ENCODE peak calls at places on chromosome 3, in seven cellular contexts. Y is stimulated activated CD4-positive, alpha-beta T cell treated with anti-CD3 and anti-CD28 coated beads, TNF-alpha, amount 100 ng/mL, for 4 hours; G is ureter; T is kidney epithelial cell; O is activated naive CD4-positive, alpha-beta T cell treated with anti-CD3 and anti-CD28 coated beads, Interleukin-2, amount 10 ng/mL, durations not matched to agents 7 days and 5 days; N is chondrocyte; L is endothelial cell. K is an unnamed sample.

GRCh38 chr3:186915808-186916796 is 14.2 kb upstream of the ST6GAL1 start:
- DNase-seq in N (no peak), T (no peak), Y (no peak), O (peak; percentile 33), L (no peak), G (no peak), K (no peak)

GRCh38 chr3:29335438-29335837 is 54.6 kb downstream of the RBMS3 start:
- DNase-seq in Y (no peak), O (no peak), N (peak; percentile 64), L (peak; percentile 15), T (peak; percentile 95), G (peak; percentile 78), K (peak; percentile 69)

GRCh38 chr3:46693897-46694235 is 387 bp upstream of the ALS2CL start:
- DNase-seq in G (no peak), T (no peak), Y (no peak), L (no peak), N (no peak), O (no peak), K (no peak)

GRCh38 chr3:72079369-72079872 is 294.5 kb upstream of the PROK2 start:
- DNase-seq in G (no peak), Y (no peak), O (no peak), L (no peak), N (no peak), T (no peak), K (no peak)

GRCh38 chr3:47954562-47954961 is 61.7 kb downstream of the MAP4 start:
- DNase-seq in L (no peak), G (no peak), T (no peak), N (no peak), O (no peak), Y (no peak), K (no peak)

GRCh38 chr3:149621218-149622005 is 36.4 kb downstream of the WWTR1 start:
- DNase-seq in L (no peak), O (no peak), N (no peak), T (peak; percentile 75), G (no peak), Y (no peak), K (peak; percentile 21)

GRCh38 chr3:111303760-111304159 is 232.1 kb downstream of the NECTIN3 start:
- DNase-seq in T (no peak), N (no peak), O (no peak), Y (no peak), L (no peak), G (no peak), K (no peak)

GRCh38 chr3:50167069-50167781 is 12.1 kb downstream of the SEMA3F start:
- DNase-seq in O (no peak), T (peak; percentile 81), N (no peak), L (no peak), Y (no peak), G (no peak), K (no peak)

GRCh38 chr3:21894459-21895083 is 143.6 kb upstream of the ZNF385D start:
- DNase-seq in O (no peak), T (no peak), Y (no peak), L (no peak), N (no peak), G (no peak), K (peak; percentile 2)

GRCh38 chr3:160226026-160226739 is 961 bp downstream of the C3orf80 start:
- DNase-seq in O (peak; percentile 23), T (no peak), Y (no peak), G (peak; percentile 43), L (peak; percentile 36), N (no peak), K (no peak)

GRCh38 chr3:184275961-184276910 is at the start of gene ECE2:
- DNase-seq in O (no peak), L (no peak), G (no peak), T (no peak), Y (no peak), N (peak; percentile 89), K (no peak)

GRCh38 chr3:38137615-38138346 is 680 bp upstream of the MYD88 start:
- DNase-seq in G (no peak), O (peak; percentile 46), L (peak; percentile 30), T (no peak), Y (peak; percentile 20), N (no peak), K (no peak)

GRCh38 chr3:99250821-99251355 is 349.4 kb upstream of the DCBLD2 start:
- DNase-seq in Y (no peak), L (no peak), N (no peak), G (no peak), O (no peak), T (no peak), K (no peak)

GRCh38 chr3:72095521-72095920 is 310.6 kb upstream of the PROK2 start:
- DNase-seq in L (no peak), O (no peak), N (no peak), Y (no peak), G (no peak), T (no peak), K (no peak)

GRCh38 chr3:44208568-44208967 is 33.1 kb upstream of the TOPAZ1 start:
- DNase-seq in L (no peak), T (no peak), O (no peak), G (no peak), Y (no peak), N (no peak), K (no peak)

GRCh38 chr3:117928836-117929235 is 1105.8 kb downstream of the IGSF11 start:
- DNase-seq in O (no peak), Y (no peak), L (no peak), T (no peak), N (no peak), G (no peak), K (no peak)

GRCh38 chr3:73804204-73804603 is 179.5 kb upstream of the PDZRN3 start:
- DNase-seq in L (no peak), Y (no peak), N (no peak), G (no peak), O (no peak), T (no peak), K (no peak)